ENCODE peak calls at places on chromosomes 2 and 18, in nine cellular contexts. P, X, J, B, F, W, K, N and T are unnamed samples.

GRCh38 chr2:3256157-3256556 is 121.5 kb downstream of the EIPR1 start:
- DNase-seq in P (no peak), X (no peak), J (no peak), B (no peak), F (no peak), W (no peak), K (no peak), N (no peak), T (no peak)

GRCh38 chr2:236034974-236035373 is 133.2 kb downstream of the GBX2 start:
- DNase-seq in P (no peak), X (no peak), J (no peak), B (no peak), F (no peak), W (no peak), K (no peak), N (no peak), T (no peak)

GRCh38 chr2:191304939-191305875 is 60.0 kb downstream of the MYO1B start:
- DNase-seq in P (no peak), X (no peak), J (no peak), B (peak; percentile 92), F (no peak), W (no peak), K (no peak), N (peak; percentile 5), T (no peak)

GRCh38 chr2:128501700-128502099 is 183.0 kb upstream of the HS6ST1 start:
- DNase-seq in P (no peak), X (no peak), J (no peak), B (no peak), F (no peak), W (no peak), K (no peak), N (no peak), T (no peak)

GRCh38 chr2:38499921-38500634 is 102.7 kb downstream of the HNRNPLL start:
- DNase-seq in P (no peak), X (peak; percentile 50), J (no peak), B (peak; percentile 52), F (no peak), W (no peak), K (no peak), N (no peak), T (no peak)

GRCh38 chr18:58646334-58646862 is 17.5 kb upstream of the ALPK2 start:
- DNase-seq in P (no peak), X (no peak), J (no peak), B (no peak), F (no peak), W (no peak), K (no peak), N (no peak), T (no peak)

GRCh38 chr2:3738454-3738853 is 35.1 kb downstream of the DCDC2C start:
- DNase-seq in P (peak; percentile 27), X (peak; percentile 43), J (no peak), B (peak; percentile 10), F (peak; percentile 69), W (no peak), K (no peak), N (no peak), T (no peak)

GRCh38 chr2:30978044-30978443 is 160.2 kb downstream of the GALNT14 start:
- DNase-seq in P (no peak), X (no peak), J (no peak), B (no peak), F (no peak), W (no peak), K (no peak), N (no peak), T (no peak)

GRCh38 chr18:76984193-76985155 is 148.1 kb downstream of the MBP start:
- DNase-seq in P (no peak), X (no peak), J (no peak), B (no peak), F (no peak), W (no peak), K (no peak), N (peak; percentile 21), T (no peak)

GRCh38 chr2:207513577-207514257 is 16.0 kb upstream of the CREB1 start:
- DNase-seq in P (no peak), X (no peak), J (no peak), B (peak; percentile 88), F (peak; percentile 94), W (no peak), K (no peak), N (no peak), T (no peak)

GRCh38 chr2:106011380-106011779 is 182.7 kb downstream of the UXS1 start:
- DNase-seq in P (no peak), X (no peak), J (no peak), B (no peak), F (no peak), W (no peak), K (no peak), N (no peak), T (no peak)

GRCh38 chr2:231395188-231396057 is at the start of gene B3GNT7:
- DNase-seq in P (no peak), X (no peak), J (no peak), B (peak; percentile 34), F (no peak), W (no peak), K (no peak), N (no peak), T (no peak)

GRCh38 chr2:134360750-134361487 is 107.0 kb downstream of the MGAT5 start:
- DNase-seq in P (no peak), X (no peak), J (no peak), B (no peak), F (no peak), W (no peak), K (no peak), N (peak; percentile 85), T (no peak)